ENCODE peak calls at places on chromosome 9, in four cellular contexts. One of them, this sample, is unnamed.
A peak's percentile ranks its signal among the peaks of the same experiment; 100 is the strongest.

GRCh38 chr9:88692837-88693236 is 157.9 kb downstream of the NXNL2 start:
- DNase-seq in tibial artery: no peak
- DNase-seq in upper lobe of right lung: no peak
- DNase-seq in fibroblast of lung: no peak
- DNase-seq in this sample: no peak

GRCh38 chr9:121399126-121399882 is 29.3 kb upstream of the STOM start:
- DNase-seq in tibial artery: no peak
- DNase-seq in fibroblast of lung: no peak
- DNase-seq in upper lobe of right lung: no peak
- DNase-seq in this sample: no peak

GRCh38 chr9:5263568-5264218 is 32.5 kb downstream of the INSL4 start:
- DNase-seq in upper lobe of right lung: no peak
- DNase-seq in fibroblast of lung: peak; percentile 18
- DNase-seq in tibial artery: no peak
- DNase-seq in this sample: no peak

GRCh38 chr9:131589124-131589711 is 43.9 kb downstream of the PRRT1B start:
- DNase-seq in tibial artery: no peak
- DNase-seq in fibroblast of lung: no peak
- DNase-seq in upper lobe of right lung: no peak
- DNase-seq in this sample: no peak

GRCh38 chr9:131500939-131501541 is 1.7 kb upstream of the POMT1 start:
- DNase-seq in upper lobe of right lung: no peak
- DNase-seq in fibroblast of lung: peak; percentile 47
- DNase-seq in tibial artery: peak; percentile 12
- DNase-seq in this sample: no peak

GRCh38 chr9:114310471-114311450 is 12.1 kb upstream of the ORM1 start:
- DNase-seq in tibial artery: no peak
- DNase-seq in upper lobe of right lung: peak; percentile 38
- DNase-seq in fibroblast of lung: no peak
- DNase-seq in this sample: no peak

GRCh38 chr9:71352837-71353236 is 231.4 kb upstream of the TRPM3 start:
- DNase-seq in fibroblast of lung: no peak
- DNase-seq in upper lobe of right lung: no peak
- DNase-seq in tibial artery: no peak
- DNase-seq in this sample: no peak

GRCh38 chr9:69785757-69786156 is 25.9 kb upstream of the PTAR1 start:
- DNase-seq in upper lobe of right lung: no peak
- DNase-seq in fibroblast of lung: peak; percentile 57
- DNase-seq in tibial artery: no peak
- DNase-seq in this sample: no peak

GRCh38 chr9:114017741-114018715 is 60.1 kb downstream of the AMBP start:
- DNase-seq in fibroblast of lung: no peak
- DNase-seq in tibial artery: no peak
- DNase-seq in upper lobe of right lung: no peak
- DNase-seq in this sample: no peak

GRCh38 chr9:89743576-89744254 is 138.9 kb downstream of the GADD45G start:
- DNase-seq in fibroblast of lung: no peak
- DNase-seq in upper lobe of right lung: no peak
- DNase-seq in tibial artery: no peak
- DNase-seq in this sample: peak; percentile 63

GRCh38 chr9:84169240-84169639 is 171.3 kb downstream of the SLC28A3 start:
- DNase-seq in upper lobe of right lung: no peak
- DNase-seq in fibroblast of lung: peak; percentile 54
- DNase-seq in tibial artery: no peak
- DNase-seq in this sample: no peak

GRCh38 chr9:132150256-132150655 is 11.6 kb upstream of the NTNG2 start:
- DNase-seq in tibial artery: no peak
- DNase-seq in fibroblast of lung: no peak
- DNase-seq in upper lobe of right lung: no peak
- DNase-seq in this sample: no peak

GRCh38 chr9:127931092-127931881 is 710 bp upstream of the PIP5KL1 start:
- DNase-seq in upper lobe of right lung: no peak
- DNase-seq in tibial artery: no peak
- DNase-seq in fibroblast of lung: peak; percentile 79
- DNase-seq in this sample: peak; percentile 79

GRCh38 chr9:107336718-107337360 is 53.8 kb downstream of the RAD23B start:
- DNase-seq in upper lobe of right lung: no peak
- DNase-seq in tibial artery: peak; percentile 40
- DNase-seq in fibroblast of lung: peak; percentile 82
- DNase-seq in this sample: no peak

GRCh38 chr9:84823426-84824271 is 154.1 kb downstream of the NTRK2 start:
- DNase-seq in tibial artery: peak; percentile 36
- DNase-seq in upper lobe of right lung: no peak
- DNase-seq in fibroblast of lung: no peak
- DNase-seq in this sample: no peak

GRCh38 chr9:120929392-120929791 is 2.8 kb upstream of the TRAF1 start:
- DNase-seq in upper lobe of right lung: no peak
- DNase-seq in fibroblast of lung: no peak
- DNase-seq in tibial artery: no peak
- DNase-seq in this sample: no peak

GRCh38 chr9:78321505-78321904 is 24.6 kb downstream of the PSAT1 start:
- DNase-seq in fibroblast of lung: no peak
- DNase-seq in tibial artery: no peak
- DNase-seq in upper lobe of right lung: no peak
- DNase-seq in this sample: no peak

GRCh38 chr9:129341991-129342348 is 163.9 kb upstream of the IER5L start:
- DNase-seq in fibroblast of lung: no peak
- DNase-seq in tibial artery: no peak
- DNase-seq in upper lobe of right lung: no peak
- DNase-seq in this sample: no peak

GRCh38 chr9:129344623-129345495 is 166.8 kb upstream of the IER5L start:
- DNase-seq in tibial artery: no peak
- DNase-seq in upper lobe of right lung: no peak
- DNase-seq in fibroblast of lung: no peak
- DNase-seq in this sample: no peak

GRCh38 chr9:129343119-129343696 is 165.1 kb upstream of the IER5L start:
- DNase-seq in upper lobe of right lung: no peak
- DNase-seq in fibroblast of lung: no peak
- DNase-seq in tibial artery: no peak
- DNase-seq in this sample: no peak

GRCh38 chr9:129342591-129342990 is 164.5 kb upstream of the IER5L start:
- DNase-seq in tibial artery: no peak
- DNase-seq in upper lobe of right lung: no peak
- DNase-seq in fibroblast of lung: no peak
- DNase-seq in this sample: no peak

GRCh38 chr9:129343697-129344375 is 165.8 kb upstream of the IER5L start:
- DNase-seq in tibial artery: peak; percentile 81
- DNase-seq in upper lobe of right lung: peak; percentile 91
- DNase-seq in fibroblast of lung: peak; percentile 60
- DNase-seq in this sample: no peak
- TF ChIP-seq CTCF in tibial artery: no peak
- TF ChIP-seq CTCF in upper lobe of right lung: peak; percentile 13
- TF ChIP-seq CTCF in fibroblast of lung: peak; percentile 13
- TF ChIP-seq CTCF in this sample: no peak

DNA sequence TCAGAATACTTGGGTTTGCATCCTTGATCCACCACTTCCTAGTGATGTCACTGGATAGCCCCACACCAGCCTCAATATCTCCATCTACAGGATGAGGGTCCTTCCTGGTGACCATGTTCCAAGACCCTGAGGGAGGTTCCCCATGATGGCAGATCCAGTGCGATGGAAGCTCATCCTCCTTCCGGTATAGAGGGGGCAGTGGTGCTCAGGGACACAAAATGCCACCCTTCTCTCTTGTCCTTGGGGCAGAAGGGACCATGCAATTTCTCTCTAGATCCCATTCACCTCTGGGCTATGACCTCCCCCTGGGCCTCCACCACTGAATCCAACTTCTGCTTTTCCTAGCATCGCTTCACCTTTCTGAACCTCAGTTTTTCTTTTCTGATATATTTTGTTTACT is 5.4 kb upstream of the SLC25A51 start:
- DNase-seq in upper lobe of right lung: no peak
- DNase-seq in tibial artery: peak; percentile 4
- DNase-seq in fibroblast of lung: no peak
- DNase-seq in this sample: no peak
- TF ChIP-seq CTCF in upper lobe of right lung: no peak
- TF ChIP-seq CTCF in tibial artery: no peak
- TF ChIP-seq CTCF in fibroblast of lung: no peak
- TF ChIP-seq CTCF in this sample: no peak

GRCh38 chr9:138098908-138099791 is 221.6 kb downstream of the CACNA1B start:
- DNase-seq in upper lobe of right lung: peak; percentile 48
- DNase-seq in tibial artery: no peak
- DNase-seq in fibroblast of lung: no peak
- DNase-seq in this sample: no peak

GRCh38 chr9:138101444-138102234 is 224.1 kb downstream of the CACNA1B start:
- DNase-seq in fibroblast of lung: no peak
- DNase-seq in upper lobe of right lung: peak; percentile 54
- DNase-seq in tibial artery: no peak
- DNase-seq in this sample: peak; percentile 23

GRCh38 chr9:138102246-138103051 is 224.9 kb downstream of the CACNA1B start:
- DNase-seq in fibroblast of lung: no peak
- DNase-seq in upper lobe of right lung: peak; percentile 62
- DNase-seq in tibial artery: no peak
- DNase-seq in this sample: peak; percentile 11

GRCh38 chr9:138099803-138100598 is 222.4 kb downstream of the CACNA1B start:
- DNase-seq in tibial artery: no peak
- DNase-seq in fibroblast of lung: no peak
- DNase-seq in upper lobe of right lung: peak; percentile 38
- DNase-seq in this sample: no peak

DNA sequence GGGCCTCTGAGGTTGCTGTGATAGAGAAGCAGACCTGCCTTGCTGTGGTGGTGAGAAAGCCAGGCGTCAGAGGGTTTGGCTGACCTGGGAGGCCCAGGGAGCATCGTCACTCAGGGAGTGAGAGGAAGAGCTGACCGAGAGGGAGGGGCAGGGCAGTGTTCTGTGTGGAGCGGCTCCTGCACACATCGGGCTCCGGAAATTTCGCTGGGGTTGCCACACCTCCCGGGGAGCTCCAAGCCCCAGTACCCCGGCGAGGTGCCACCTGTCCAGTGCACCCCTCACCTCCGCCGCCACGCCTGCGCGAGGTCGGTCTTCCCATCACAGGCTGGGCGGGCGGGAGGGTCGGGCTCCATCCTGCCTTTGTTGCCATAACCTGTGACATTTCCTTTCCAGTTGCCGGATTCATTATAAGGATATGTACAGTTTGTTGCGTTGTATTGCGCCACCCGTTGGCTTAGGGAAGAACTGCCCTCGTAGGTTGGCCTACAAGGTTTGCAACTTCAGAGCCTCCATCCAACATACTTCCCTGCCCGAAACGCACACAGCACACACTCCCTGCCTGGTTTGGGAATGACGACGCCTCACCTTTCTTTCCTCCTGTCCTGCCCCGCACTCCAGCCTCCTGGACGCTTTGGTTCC is 223.2 kb downstream of the CACNA1B start:
- DNase-seq in upper lobe of right lung: peak; percentile 58
- DNase-seq in tibial artery: no peak
- DNase-seq in fibroblast of lung: no peak
- DNase-seq in this sample: no peak
- TF ChIP-seq CTCF in upper lobe of right lung: peak; percentile 8
- TF ChIP-seq CTCF in tibial artery: no peak
- TF ChIP-seq CTCF in fibroblast of lung: no peak
- TF ChIP-seq CTCF in this sample: peak; percentile 37

GRCh38 chr9:35664531-35665470 is at the start of gene ARHGEF39:
- DNase-seq in upper lobe of right lung: peak; percentile 91
- DNase-seq in fibroblast of lung: peak; percentile 70
- DNase-seq in tibial artery: peak; percentile 66
- DNase-seq in this sample: peak; percentile 93
- TF ChIP-seq CTCF in upper lobe of right lung: peak; percentile 25
- TF ChIP-seq CTCF in fibroblast of lung: peak; percentile 17
- TF ChIP-seq CTCF in tibial artery: no peak
- TF ChIP-seq CTCF in this sample: peak; percentile 58

GRCh38 chr9:18498947-18499585 is 25.1 kb downstream of the ADAMTSL1 start:
- DNase-seq in upper lobe of right lung: no peak
- DNase-seq in fibroblast of lung: no peak
- DNase-seq in tibial artery: no peak
- DNase-seq in this sample: no peak
- TF ChIP-seq CTCF in upper lobe of right lung: no peak
- TF ChIP-seq CTCF in fibroblast of lung: no peak
- TF ChIP-seq CTCF in tibial artery: no peak
- TF ChIP-seq CTCF in this sample: no peak

GRCh38 chr9:86589273-86589672 is 235.1 kb upstream of the TUT7 start:
- DNase-seq in fibroblast of lung: no peak
- DNase-seq in upper lobe of right lung: no peak
- DNase-seq in tibial artery: no peak
- DNase-seq in this sample: no peak
- TF ChIP-seq CTCF in fibroblast of lung: no peak
- TF ChIP-seq CTCF in upper lobe of right lung: no peak
- TF ChIP-seq CTCF in tibial artery: no peak
- TF ChIP-seq CTCF in this sample: no peak

This sample was measured in GM13977.